ENCODE peak calls at places on chromosomes 11 and 22, in ten cellular contexts. E, A, M, X, J, K, D, Y, O and F are unnamed samples.

GRCh38 chr22:31748490-31748889 is 1.4 kb downstream of the PRR14L start:
- DNase-seq in E (no peak), A (no peak), M (no peak), X (peak), J (peak), K (no peak), D (no peak), Y (no peak), O (no peak), F (no peak)

GRCh38 chr11:115298613-115299012 is 205.6 kb downstream of the CADM1 start:
- DNase-seq in E (no peak), A (no peak), M (no peak), X (no peak), J (no peak), K (no peak), D (no peak), Y (no peak), O (no peak), F (no peak)

GRCh38 chr22:30671071-30671470 is 3.4 kb upstream of the DUSP18 start:
- DNase-seq in E (no peak), A (no peak), M (no peak), X (no peak), J (no peak), K (no peak), D (no peak), Y (no peak), O (no peak), F (no peak)

GRCh38 chr11:131504199-131504949 is 134.0 kb downstream of the NTM start:
- DNase-seq in E (peak), A (no peak), M (no peak), X (peak), J (peak), K (no peak), D (no peak), Y (no peak), O (peak), F (no peak)

GRCh38 chr11:19409307-19409706 is 168.6 kb upstream of the E2F8 start:
- DNase-seq in E (no peak), A (no peak), M (no peak), X (no peak), J (no peak), K (no peak), D (no peak), Y (peak), O (no peak), F (no peak)

GRCh38 chr11:70928854-70929598 is 323.4 kb downstream of the SHANK2 start:
- DNase-seq in E (no peak), A (no peak), M (no peak), X (no peak), J (no peak), K (no peak), D (no peak), Y (no peak), O (no peak), F (no peak)

GRCh38 chr11:76769071-76769560 is 14.0 kb upstream of the TSKU start:
- DNase-seq in E (no peak), A (no peak), M (peak), X (no peak), J (no peak), K (no peak), D (no peak), Y (no peak), O (no peak), F (no peak)

GRCh38 chr11:103546236-103546635 is 437.0 kb downstream of the DYNC2H1 start:
- DNase-seq in E (no peak), A (no peak), M (peak), X (peak), J (no peak), K (no peak), D (no peak), Y (no peak), O (no peak), F (no peak)

GRCh38 chr11:46348986-46349401 is 1.7 kb downstream of the DGKZ start:
- DNase-seq in E (peak), A (no peak), M (no peak), X (no peak), J (no peak), K (no peak), D (no peak), Y (no peak), O (peak), F (no peak)

GRCh38 chr11:36385121-36385530 is 89.0 kb downstream of the PRR5L start:
- DNase-seq in E (no peak), A (no peak), M (peak), X (peak), J (no peak), K (no peak), D (no peak), Y (no peak), O (no peak), F (peak)

GRCh38 chr11:1836011-1836945 is 1.5 kb downstream of the SYT8 start:
- DNase-seq in E (no peak), A (no peak), M (no peak), X (no peak), J (no peak), K (no peak), D (no peak), Y (no peak), O (no peak), F (no peak)

GRCh38 chr11:12603362-12604088 is 70.7 kb upstream of the TEAD1 start:
- DNase-seq in E (no peak), A (no peak), M (no peak), X (no peak), J (no peak), K (no peak), D (no peak), Y (no peak), O (no peak), F (no peak)

GRCh38 chr11:27894552-27894951 is 194.3 kb upstream of the BDNF start:
- DNase-seq in E (no peak), A (no peak), M (no peak), X (no peak), J (no peak), K (no peak), D (no peak), Y (no peak), O (no peak), F (no peak)

GRCh38 chr11:42631223-42631843 is 680.5 kb upstream of the API5 start:
- DNase-seq in E (no peak), A (no peak), M (peak), X (peak), J (peak), K (no peak), D (peak), Y (no peak), O (peak), F (peak)

GRCh38 chr11:111303476-111303875 is 5.1 kb downstream of the POU2AF3 start:
- DNase-seq in E (no peak), A (no peak), M (no peak), X (peak), J (no peak), K (peak), D (peak), Y (no peak), O (peak), F (no peak)

GRCh38 chr11:47177229-47177845 is 658 bp upstream of the ARFGAP2 start:
- DNase-seq in E (peak), A (peak), M (peak), X (peak), J (peak), K (peak), D (peak), Y (peak), O (peak), F (peak)

GRCh38 chr22:43882122-43882767 is 9.6 kb downstream of the PNPLA5 start:
- DNase-seq in E (no peak), A (peak), M (no peak), X (no peak), J (no peak), K (no peak), D (no peak), Y (no peak), O (no peak), F (no peak)

GRCh38 chr11:77199346-77199745 is 71.3 kb downstream of the MYO7A start:
- DNase-seq in E (no peak), A (peak), M (no peak), X (no peak), J (no peak), K (no peak), D (no peak), Y (no peak), O (no peak), F (no peak)

GRCh38 chr11:70547821-70548670 is 149.7 kb downstream of the CTTN start:
- DNase-seq in E (no peak), A (no peak), M (no peak), X (no peak), J (no peak), K (no peak), D (no peak), Y (no peak), O (no peak), F (no peak)

GRCh38 chr22:36409911-36410756 is 22.4 kb upstream of the MYH9 start:
- DNase-seq in E (no peak), A (peak), M (peak), X (peak), J (peak), K (peak), D (no peak), Y (no peak), O (peak), F (peak)

GRCh38 chr11:129998107-129998506 is 4.5 kb downstream of the PRDM10 start:
- DNase-seq in E (no peak), A (no peak), M (no peak), X (no peak), J (no peak), K (no peak), D (no peak), Y (no peak), O (no peak), F (no peak)

GRCh38 chr22:46388647-46389046 is 53.1 kb downstream of the TRMU start:
- DNase-seq in E (no peak), A (no peak), M (no peak), X (no peak), J (no peak), K (no peak), D (no peak), Y (no peak), O (no peak), F (no peak)

GRCh38 chr11:42770444-42771065 is 541.2 kb upstream of the API5 start:
- DNase-seq in E (peak), A (no peak), M (no peak), X (peak), J (peak), K (no peak), D (peak), Y (no peak), O (peak), F (no peak)

GRCh38 chr11:67483901-67484665 is 1.3 kb downstream of the AIP start:
- DNase-seq in E (peak), A (no peak), M (no peak), X (no peak), J (no peak), K (no peak), D (no peak), Y (peak), O (peak), F (no peak)

GRCh38 chr11:32792948-32793475 is 1.4 kb downstream of the CCDC73 start:
- DNase-seq in E (peak), A (peak), M (peak), X (peak), J (peak), K (peak), D (peak), Y (no peak), O (peak), F (peak)
- TF ChIP-seq CTCF in E (peak), A (peak), M (peak), X (peak), J (peak), K (peak), D (peak), Y (peak), O (peak), F (peak)

DNA sequence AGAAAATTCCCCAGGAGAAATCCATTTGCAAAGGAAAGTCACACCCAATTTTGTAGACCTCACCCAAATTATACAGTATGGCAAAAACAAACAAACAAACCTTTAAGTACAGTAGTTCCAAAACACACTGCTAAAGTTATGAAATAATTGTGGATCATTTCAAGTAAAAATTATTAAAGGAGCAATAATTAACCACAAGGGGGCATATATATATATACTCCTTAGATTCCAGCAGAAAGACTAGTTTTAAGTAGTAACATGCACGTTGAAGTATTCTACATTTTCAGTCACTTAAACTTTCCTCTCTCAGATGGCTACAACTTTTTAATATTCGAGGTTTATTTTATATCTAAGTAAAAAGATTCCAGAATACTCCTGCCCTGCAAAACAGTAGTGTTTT is 26.8 kb downstream of the RNF141 start:
- DNase-seq in E (no peak), A (no peak), M (peak), X (peak), J (no peak), K (no peak), D (peak), Y (no peak), O (peak), F (peak)
- TF ChIP-seq CTCF in E (peak), A (no peak), M (peak), X (peak), J (peak), K (peak), D (peak), Y (no peak), O (peak), F (peak)

GRCh38 chr22:28772633-28773460 is at the start of gene CCDC117:
- DNase-seq in E (peak), A (peak), M (peak), X (peak), J (peak), K (peak), D (peak), Y (peak), O (peak), F (peak)
- TF ChIP-seq CTCF in E (peak), A (peak), M (peak), X (no peak), J (peak), K (no peak), D (peak), Y (no peak), O (peak), F (no peak)

GRCh38 chr11:86275493-86276370 is 26.3 kb upstream of the HIKESHI start:
- DNase-seq in E (no peak), A (no peak), M (no peak), X (no peak), J (no peak), K (no peak), D (no peak), Y (no peak), O (no peak), F (no peak)
- TF ChIP-seq CTCF in E (no peak), A (no peak), M (no peak), X (no peak), J (peak), K (no peak), D (no peak), Y (no peak), O (peak), F (peak)